ENCODE peak calls at places on chromosome 3, in nine cellular contexts. A is lung, N is heart left ventricle, R is ascending aorta, C is body of pancreas, X is A549, L is A673, P is ovary, O is gastrocnemius medialis. F is an unnamed sample. For H3K9me3, the result is how much of the 10 kb centered on the place peaks cover.

GRCh38 chr3:142027295-142027694 is 122.0 kb downstream of the TFDP2 start:
- DNase-seq in L (peak), A (no peak), O (no peak), N (no peak), X (no peak), P (no peak), R (no peak), C (no peak), F (no peak)

GRCh38 chr3:129625071-129625874 is 18.8 kb upstream of the PLXND1 start:
- DNase-seq in L (peak), C (no peak), N (peak), X (peak), A (no peak), P (no peak), R (no peak), O (no peak), F (no peak)

GRCh38 chr3:28544236-28544635 is 195.6 kb upstream of the AZI2 start:
- DNase-seq in N (no peak), R (no peak), X (no peak), P (no peak), O (no peak), A (no peak), L (no peak), C (peak), F (no peak)

GRCh38 chr3:56596441-56596840 is 39.5 kb downstream of the CCDC66 start:
- DNase-seq in C (no peak), N (no peak), R (no peak), A (no peak), L (no peak), X (no peak), O (no peak), P (no peak), F (no peak)

GRCh38 chr3:12287727-12288465 is 974 bp upstream of the PPARG start:
- DNase-seq in X (no peak), C (peak), L (no peak), P (peak), N (peak), A (no peak), O (no peak), R (no peak), F (no peak)

GRCh38 chr3:45787551-45787950 is 8.8 kb downstream of the SLC6A20 start:
- DNase-seq in C (no peak), P (no peak), O (no peak), X (no peak), N (no peak), R (no peak), L (no peak), A (no peak), F (no peak)

GRCh38 chr3:165643433-165643824 is 193.8 kb downstream of the BCHE start:
- DNase-seq in R (no peak), N (no peak), P (no peak), A (no peak), O (no peak), L (no peak), C (no peak), X (no peak), F (no peak)

GRCh38 chr3:6551165-6551564 is 309.8 kb upstream of the GRM7 start:
- DNase-seq in A (no peak), R (no peak), C (no peak), X (no peak), O (no peak), P (no peak), L (no peak), N (no peak), F (no peak)

GRCh38 chr3:36866358-36866757 is 78.5 kb downstream of the TRANK1 start:
- DNase-seq in L (peak), P (no peak), R (no peak), N (no peak), C (no peak), O (no peak), A (no peak), X (no peak), F (no peak)

GRCh38 chr3:4744405-4745239 is 234.6 kb upstream of the BHLHE40 start:
- DNase-seq in X (peak), C (no peak), L (no peak), O (no peak), P (no peak), R (no peak), N (no peak), A (no peak), F (no peak)

GRCh38 chr3:185688808-185689207 is 102.7 kb downstream of the SENP2 start:
- DNase-seq in O (no peak), P (no peak), R (no peak), C (peak), X (peak), A (no peak), N (no peak), L (peak), F (peak)

GRCh38 chr3:112407888-112408702 is 75.1 kb downstream of the CD200 start:
- DNase-seq in C (no peak), L (no peak), R (no peak), A (no peak), P (no peak), X (no peak), N (no peak), O (no peak), F (no peak)

GRCh38 chr3:142356818-142357217 is 91.0 kb downstream of the XRN1 start:
- DNase-seq in P (no peak), O (no peak), A (no peak), R (no peak), X (no peak), N (no peak), L (no peak), C (no peak), F (no peak)

GRCh38 chr3:10189557-10190374 is 25.0 kb downstream of the IRAK2 start:
- DNase-seq in N (peak), P (no peak), X (peak), R (peak), L (peak), A (peak), O (peak), C (peak), F (no peak)

GRCh38 chr3:146184616-146185015 is 23.6 kb upstream of the PLOD2 start:
- DNase-seq in O (no peak), A (no peak), X (no peak), L (no peak), P (no peak), C (peak), R (no peak), N (no peak), F (no peak)

GRCh38 chr3:159032311-159032710 is 230.5 kb downstream of the MFSD1 start:
- DNase-seq in O (no peak), C (no peak), L (no peak), P (no peak), R (no peak), X (no peak), N (no peak), A (no peak), F (no peak)

GRCh38 chr3:8325306-8325705 is 176.3 kb upstream of the LMCD1 start:
- DNase-seq in N (no peak), R (no peak), A (no peak), C (no peak), O (no peak), P (no peak), L (no peak), X (no peak), F (no peak)

GRCh38 chr3:122021811-122022401 is at the start of gene ILDR1:
- DNase-seq in A (peak), C (peak), O (no peak), N (no peak), X (peak), P (no peak), R (no peak), L (no peak), F (no peak)

GRCh38 chr3:45960289-45960688 is 17.0 kb downstream of the CXCR6 start:
- DNase-seq in O (no peak), R (no peak), P (no peak), A (no peak), X (no peak), N (no peak), L (no peak), C (no peak), F (no peak)

GRCh38 chr3:1960506-1960905 is 138.2 kb upstream of the CNTN4 start:
- DNase-seq in N (no peak), C (no peak), A (no peak), X (no peak), R (no peak), L (no peak), O (no peak), P (no peak), F (no peak)
- H3K9me3 ChIP-seq in N (under half), C (under half), A (under half), X (under half), R (under half), L (under half), O (under half), P (under half), F (under half)

GRCh38 chr3:901953-902778 is 190.7 kb upstream of the CNTN6 start:
- DNase-seq in L (peak), O (no peak), X (peak), A (no peak), C (no peak), R (no peak), P (no peak), N (no peak), F (no peak)
- TF ChIP-seq CTCF in L (peak), O (no peak), X (peak), A (no peak), C (no peak), R (no peak), P (no peak), N (no peak), F (peak)

DNA sequence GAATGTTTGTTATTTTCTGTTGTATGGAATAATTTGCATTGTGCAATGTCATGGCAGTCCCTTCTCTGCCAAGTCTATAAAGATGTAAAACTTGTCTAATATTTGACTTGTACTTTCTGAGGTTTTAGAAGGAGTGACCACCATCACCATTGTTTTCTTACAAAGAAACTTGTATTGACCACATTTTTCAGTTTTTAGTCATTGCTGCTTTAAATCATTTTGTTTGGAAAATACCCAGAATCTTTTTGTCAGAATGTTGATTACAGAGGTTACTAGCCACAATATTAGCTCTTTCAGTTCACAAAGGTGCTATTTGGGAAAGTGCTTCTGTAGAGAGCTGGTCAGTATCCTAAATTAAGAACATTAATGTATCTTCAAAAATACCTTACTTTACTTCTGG is 532.4 kb upstream of the GBE1 start:
- DNase-seq in C (no peak), X (no peak), R (no peak), A (no peak), P (no peak), L (no peak), N (no peak), O (no peak), F (no peak)
- H3K27ac ChIP-seq in C (no peak), X (no peak), R (no peak), A (no peak), P (no peak), L (no peak), N (no peak), O (no peak), F (no peak)

GRCh38 chr3:176046717-176047116 is 1150.6 kb downstream of the TBL1XR1 start:
- DNase-seq in R (no peak), O (no peak), C (no peak), X (no peak), P (no peak), A (no peak), L (no peak), N (no peak), F (no peak)
- H3K9me3 ChIP-seq in R (under half), O (under half), C (under half), X (under half), P (under half), A (under half), L (under half), N (under half), F (under half)

GRCh38 chr3:187255314-187255713 is 36.2 kb downstream of the MASP1 start:
- DNase-seq in L (no peak), A (no peak), P (no peak), C (no peak), R (no peak), X (no peak), O (no peak), N (no peak), F (no peak)

GRCh38 chr3:187257471-187257870 is 34.1 kb downstream of the MASP1 start:
- DNase-seq in P (no peak), A (no peak), L (no peak), R (no peak), X (no peak), O (no peak), C (no peak), N (no peak), F (no peak)

GRCh38 chr3:187259171-187259570 is 32.4 kb downstream of the MASP1 start:
- DNase-seq in L (no peak), O (no peak), N (no peak), X (no peak), A (no peak), C (no peak), R (no peak), P (no peak), F (no peak)

GRCh38 chr3:187252311-187252710 is 39.2 kb downstream of the MASP1 start:
- DNase-seq in C (no peak), R (no peak), O (no peak), L (no peak), X (no peak), A (no peak), P (no peak), N (no peak), F (no peak)

DNA sequence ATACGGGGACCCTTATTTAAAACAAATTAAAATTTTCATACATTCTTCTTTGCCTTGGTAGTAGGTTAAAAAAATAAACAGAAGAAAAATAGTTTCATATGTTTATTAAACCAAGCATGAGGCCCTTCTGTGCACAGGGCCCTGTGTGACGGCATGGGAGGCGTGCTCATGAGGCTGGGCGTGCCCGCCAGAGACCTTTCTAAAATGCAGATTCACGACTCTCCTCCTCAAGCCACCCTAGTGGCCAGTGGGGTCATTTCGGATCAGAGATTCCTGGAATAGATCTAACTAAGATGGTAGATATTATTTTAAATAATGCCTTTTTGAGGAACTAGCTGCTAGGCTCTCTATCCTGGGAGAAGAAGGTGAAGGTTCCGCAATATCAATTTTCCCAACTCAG is 35.3 kb downstream of the MASP1 start:
- DNase-seq in X (no peak), N (no peak), A (no peak), O (no peak), R (no peak), C (no peak), P (no peak), L (no peak), F (no peak)
- TF ChIP-seq CTCF in X (no peak), N (no peak), A (no peak), O (no peak), R (no peak), C (no peak), P (no peak), L (no peak), F (no peak)